ENCODE peak calls at places on chromosomes 4 and X, in seven cellular contexts. U is right lobe of liver; V is T-helper 2 cell; P is cerebellar cortex; M is uterus; A is activated CD4-positive, alpha-beta T cell treated with anti-CD3 and anti-CD28 coated beads, Interleukin-2, amount 50 U/mL, for 24 hours; E is HT1080. Y is an unnamed sample.

GRCh38 chr4:23956601-23957364 is 66.9 kb upstream of the PPARGC1A start:
- DNase-seq in U (no peak), V (no peak), P (no peak), M (no peak), A (no peak), E (peak; percentile 90), Y (no peak)

GRCh38 chr4:154073107-154073817 is 284.4 kb upstream of the SFRP2 start:
- DNase-seq in U (no peak), V (no peak), P (no peak), M (no peak), A (peak; percentile 17), E (peak; percentile 84), Y (no peak)

GRCh38 chr4:39850727-39851126 is 127.0 kb downstream of the PDS5A start:
- DNase-seq in U (no peak), V (no peak), P (no peak), M (no peak), A (no peak), E (no peak), Y (no peak)

GRCh38 chrX:148634591-148634990 is 134.2 kb downstream of the AFF2 start:
- DNase-seq in U (no peak), V (no peak), P (no peak), M (no peak), A (no peak), E (no peak), Y (no peak)

GRCh38 chr4:1113311-1114009 is at the start of gene RNF212:
- DNase-seq in U (no peak), V (peak; percentile 39), P (no peak), M (peak; percentile 42), A (peak; percentile 7), E (no peak), Y (no peak)

GRCh38 chr4:158170691-158171455 is 2.0 kb downstream of the GASK1B start:
- DNase-seq in U (peak; percentile 66), V (no peak), P (peak; percentile 67), M (peak; percentile 71), A (no peak), E (no peak), Y (peak; percentile 90)

GRCh38 chrX:150844016-150844415 is 54.5 kb downstream of the CD99L2 start:
- DNase-seq in U (no peak), V (no peak), P (no peak), M (no peak), A (no peak), E (peak; percentile 5), Y (no peak)

GRCh38 chr4:76830612-76831474 is 67.1 kb downstream of the SOWAHB start:
- DNase-seq in U (peak; percentile 88), V (no peak), P (no peak), M (peak; percentile 23), A (no peak), E (peak; percentile 91), Y (no peak)

GRCh38 chr4:147793973-147794690 is 62.2 kb downstream of the ARHGAP10 start:
- DNase-seq in U (no peak), V (no peak), P (no peak), M (no peak), A (no peak), E (no peak), Y (no peak)

GRCh38 chr4:3217771-3218170 is 31.2 kb upstream of the MSANTD1 start:
- DNase-seq in U (no peak), V (no peak), P (no peak), M (no peak), A (no peak), E (no peak), Y (peak; percentile 36)

GRCh38 chrX:135477576-135477975 is 42.9 kb upstream of the INTS6L start:
- DNase-seq in U (peak; percentile 68), V (peak; percentile 12), P (peak; percentile 58), M (no peak), A (peak; percentile 4), E (peak; percentile 70), Y (no peak)

GRCh38 chr4:139243448-139244365 is 36.3 kb downstream of the MGARP start:
- DNase-seq in U (no peak), V (no peak), P (no peak), M (no peak), A (no peak), E (peak; percentile 96), Y (peak; percentile 57)

GRCh38 chr4:181656748-181657147 is 586.5 kb upstream of the TENM3 start:
- DNase-seq in U (no peak), V (no peak), P (no peak), M (no peak), A (no peak), E (no peak), Y (no peak)

GRCh38 chrX:104135677-104136076 is 21.1 kb downstream of the SLC25A53 start:
- DNase-seq in U (no peak), V (no peak), P (no peak), M (no peak), A (no peak), E (no peak), Y (no peak)

GRCh38 chr4:141684785-141685184 is 48.4 kb downstream of the IL15 start:
- DNase-seq in U (no peak), V (no peak), P (no peak), M (no peak), A (no peak), E (peak; percentile 56), Y (no peak)

Y was measured in aorta.